ENCODE peak calls at places on chromosomes 6 and 20, in eight cellular contexts. C is NCI-H1694; K is fibroblast of pulmonary artery; N is naive thymus-derived CD8-positive, alpha-beta T cell; X is keratinocyte; E is T-helper 17 cell; D is ELR; W is T-helper 1 cell. J is an unnamed sample.

GRCh38 chr20:6164421-6165341 is 41.9 kb upstream of the FERMT1 start:
- DNase-seq in C (no peak), K (no peak), N (no peak), X (no peak), E (no peak), D (no peak), W (no peak), J (no peak)

GRCh38 chr20:44650777-44651493 is 564 bp downstream of the ADA start:
- DNase-seq in C (no peak), K (no peak), N (peak), X (no peak), E (no peak), D (no peak), W (no peak), J (no peak)

GRCh38 chr20:62142252-62143117 is 709 bp downstream of the PSMA7 start:
- DNase-seq in C (no peak), K (no peak), N (no peak), X (no peak), E (no peak), D (peak), W (no peak), J (no peak)

GRCh38 chr20:36344517-36345132 is 38.5 kb downstream of the DLGAP4 start:
- DNase-seq in C (no peak), K (peak), N (no peak), X (peak), E (no peak), D (peak), W (no peak), J (no peak)

GRCh38 chr6:157265630-157266029 is 57.7 kb downstream of the TMEM242 start:
- DNase-seq in C (no peak), K (no peak), N (no peak), X (no peak), E (no peak), D (no peak), W (no peak), J (no peak)

GRCh38 chr20:61536671-61537070 is 284.6 kb downstream of the CDH4 start:
- DNase-seq in C (no peak), K (no peak), N (no peak), X (no peak), E (no peak), D (no peak), W (no peak), J (no peak)

GRCh38 chr6:169168302-169168630 is 85.4 kb downstream of the THBS2 start:
- DNase-seq in C (no peak), K (no peak), N (no peak), X (no peak), E (no peak), D (no peak), W (no peak), J (no peak)

GRCh38 chr20:41226426-41226825 is 89.1 kb downstream of the PLCG1 start:
- DNase-seq in C (no peak), K (no peak), N (no peak), X (no peak), E (no peak), D (no peak), W (no peak), J (no peak)

GRCh38 chr6:57142178-57142525 is 30.0 kb upstream of the BAG2 start:
- DNase-seq in C (no peak), K (no peak), N (no peak), X (no peak), E (no peak), D (no peak), W (no peak), J (no peak)

GRCh38 chr6:114284281-114284680 is 58.5 kb downstream of the HS3ST5 start:
- DNase-seq in C (no peak), K (peak), N (no peak), X (no peak), E (no peak), D (no peak), W (no peak), J (no peak)

GRCh38 chr20:36155991-36156390 is 1.5 kb downstream of the EPB41L1 start:
- DNase-seq in C (peak), K (no peak), N (no peak), X (no peak), E (no peak), D (no peak), W (no peak), J (no peak)

GRCh38 chr20:36377348-36378326 is 71.5 kb downstream of the DLGAP4 start:
- DNase-seq in C (no peak), K (no peak), N (no peak), X (no peak), E (no peak), D (no peak), W (no peak), J (no peak)

GRCh38 chr20:10555865-10556308 is 117.9 kb downstream of the JAG1 start:
- DNase-seq in C (no peak), K (peak), N (no peak), X (no peak), E (no peak), D (peak), W (no peak), J (no peak)

GRCh38 chr20:3101737-3102574 is 17.4 kb upstream of the AVP start:
- DNase-seq in C (no peak), K (no peak), N (peak), X (no peak), E (no peak), D (no peak), W (no peak), J (no peak)

GRCh38 chr20:58081842-58082241 is 146.6 kb downstream of the ANKRD60 start:
- DNase-seq in C (no peak), K (peak), N (no peak), X (no peak), E (no peak), D (peak), W (no peak), J (no peak)

GRCh38 chr20:36207602-36208001 is 28.7 kb upstream of the AAR2 start:
- DNase-seq in C (no peak), K (no peak), N (no peak), X (no peak), E (no peak), D (no peak), W (no peak), J (no peak)

GRCh38 chr6:3884007-3884745 is 35.0 kb downstream of the FAM50B start:
- DNase-seq in C (no peak), K (peak), N (no peak), X (peak), E (no peak), D (peak), W (no peak), J (no peak)

GRCh38 chr6:134123666-134124208 is 71.3 kb upstream of the SLC2A12 start:
- DNase-seq in C (peak), K (peak), N (peak), X (peak), E (no peak), D (peak), W (peak), J (no peak)

GRCh38 chr20:57669626-57670025 is 40.2 kb downstream of the PMEPA1 start:
- DNase-seq in C (no peak), K (no peak), N (no peak), X (no peak), E (no peak), D (no peak), W (no peak), J (no peak)

GRCh38 chr6:51868591-51869355 is 218.6 kb downstream of the PKHD1 start:
- DNase-seq in C (no peak), K (no peak), N (no peak), X (no peak), E (no peak), D (no peak), W (no peak), J (no peak)

GRCh38 chr6:20575125-20575524 is 40.9 kb downstream of the CDKAL1 start:
- DNase-seq in C (peak), K (no peak), N (no peak), X (no peak), E (no peak), D (no peak), W (no peak), J (no peak)

GRCh38 chr6:17588011-17588410 is 12.1 kb upstream of the FAM8A1 start:
- DNase-seq in C (no peak), K (no peak), N (no peak), X (no peak), E (no peak), D (no peak), W (no peak), J (no peak)

GRCh38 chr6:101543796-101544195 is 150.3 kb downstream of the GRIK2 start:
- DNase-seq in C (no peak), K (no peak), N (no peak), X (no peak), E (no peak), D (no peak), W (no peak), J (no peak)

GRCh38 chr6:148404456-148405022 is 61.9 kb downstream of the SASH1 start:
- DNase-seq in C (no peak), K (no peak), N (no peak), X (no peak), E (no peak), D (no peak), W (no peak), J (no peak)

GRCh38 chr20:39885975-39886649 is 802.9 kb downstream of the MAFB start:
- DNase-seq in C (peak), K (peak), N (no peak), X (peak), E (no peak), D (peak), W (no peak), J (peak)

GRCh38 chr6:89433637-89434499 is 916 bp downstream of the ANKRD6 start:
- DNase-seq in C (no peak), K (no peak), N (peak), X (no peak), E (peak), D (no peak), W (peak), J (no peak)

GRCh38 chr6:86609549-86610388 is 327.6 kb upstream of the HTR1E start:
- DNase-seq in C (no peak), K (no peak), N (no peak), X (no peak), E (no peak), D (no peak), W (no peak), J (no peak)

GRCh38 chr20:32798046-32798985 is 21.4 kb upstream of the MAPRE1 start:
- DNase-seq in C (no peak), K (no peak), N (no peak), X (no peak), E (no peak), D (no peak), W (no peak), J (no peak)